ENCODE peak calls at places on chromosomes 2 and 18, in ten cellular contexts. B is AG10803; V is cardiac fibroblast; X is right lobe of liver; C is germinal center; I is stimulated activated CD4-positive, alpha-beta T cell treated with anti-CD3 and anti-CD28 coated beads, Interleukin-4, amount 100 ng/mL, for 48 hours; F is CD4-positive, alpha-beta T cell; Q is NCI-H1092 treated with DMSO at 0.1 percent for 48 hours; K is heart left ventricle; R is CD8-positive, alpha-beta memory T cell. U is an unnamed sample.

GRCh38 chr2:69830045-69830905 is 815 bp downstream of the GMCL1 start:
- DNase-seq in B (peak; percentile 18), V (peak; percentile 34), X (peak; percentile 54), C (peak; percentile 37), I (peak; percentile 26), F (peak; percentile 16), Q (no peak), K (peak; percentile 20), R (peak; percentile 15), U (peak; percentile 65)

GRCh38 chr18:30481871-30482270 is 560.7 kb downstream of the DSC3 start:
- DNase-seq in B (no peak), V (no peak), X (no peak), C (no peak), I (no peak), F (no peak), Q (no peak), K (no peak), R (no peak), U (no peak)

GRCh38 chr2:177843188-177843587 is 229.4 kb downstream of the PDE11A start:
- DNase-seq in B (no peak), V (no peak), X (no peak), C (no peak), I (no peak), F (no peak), Q (no peak), K (no peak), R (no peak), U (no peak)

GRCh38 chr2:238290079-238290478 is 1.7 kb upstream of the PER2 start:
- DNase-seq in B (no peak), V (peak; percentile 93), X (no peak), C (peak; percentile 50), I (no peak), F (no peak), Q (no peak), K (peak; percentile 66), R (peak; percentile 56), U (peak; percentile 52)

GRCh38 chr2:239305222-239305575 is 95.6 kb downstream of the HDAC4 start:
- DNase-seq in B (no peak), V (no peak), X (peak; percentile 11), C (no peak), I (no peak), F (no peak), Q (no peak), K (no peak), R (no peak), U (no peak)

GRCh38 chr2:209578394-209579006 is 154.7 kb downstream of the MAP2 start:
- DNase-seq in B (no peak), V (no peak), X (no peak), C (no peak), I (no peak), F (no peak), Q (peak; percentile 28), K (no peak), R (no peak), U (no peak)

GRCh38 chr2:29314816-29315571 is 199.8 kb downstream of the CLIP4 start:
- DNase-seq in B (peak; percentile 12), V (no peak), X (no peak), C (peak; percentile 47), I (peak; percentile 40), F (peak; percentile 39), Q (peak; percentile 27), K (no peak), R (peak; percentile 44), U (no peak)

GRCh38 chr2:44550571-44550970 is 188.8 kb downstream of the CAMKMT start:
- DNase-seq in B (peak; percentile 8), V (peak; percentile 43), X (no peak), C (no peak), I (no peak), F (no peak), Q (no peak), K (no peak), R (no peak), U (peak; percentile 72)